ENCODE peak calls at places on chromosome 14, in seven cellular contexts. O is endothelial cell of umbilical vein, S is thoracic aorta, P is cardiac fibroblast, L is adrenal gland, X is hepatocyte, Q is dorsolateral prefrontal cortex. G is an unnamed sample.

GRCh38 chr14:93709249-93709648 is 79.0 kb downstream of the PRIMA1 start:
- DNase-seq in P (no peak), Q (no peak), S (no peak), L (no peak), X (no peak), O (no peak), G (no peak)

GRCh38 chr14:52690983-52691760 is 4.2 kb downstream of the ERO1A start:
- DNase-seq in X (no peak), L (no peak), O (no peak), P (no peak), Q (no peak), S (no peak), G (no peak)

GRCh38 chr14:24741871-24742270 is 107.9 kb upstream of the GZMB start:
- DNase-seq in Q (no peak), L (no peak), O (no peak), P (peak; percentile 47), X (no peak), S (no peak), G (peak; percentile 25)

GRCh38 chr14:68547305-68548193 is 245.3 kb downstream of the ZFP36L1 start:
- DNase-seq in L (peak; percentile 75), P (peak; percentile 98), X (peak; percentile 66), Q (no peak), S (peak; percentile 81), O (no peak), G (peak; percentile 88)

GRCh38 chr14:100589071-100589759 is 2.0 kb upstream of the BEGAIN start:
- DNase-seq in L (no peak), P (no peak), O (no peak), S (no peak), Q (peak; percentile 44), X (no peak), G (no peak)

GRCh38 chr14:62179367-62180018 is 417.3 kb downstream of the SNAPC1 start:
- DNase-seq in X (peak; percentile 85), P (peak; percentile 95), Q (peak; percentile 60), O (peak; percentile 72), L (peak; percentile 76), S (no peak), G (peak; percentile 94)

GRCh38 chr14:105300542-105301102 is at the start of gene BRF1:
- DNase-seq in Q (peak; percentile 81), X (peak; percentile 98), S (peak; percentile 82), P (peak; percentile 94), O (peak; percentile 95), L (peak; percentile 95), G (peak; percentile 97)

GRCh38 chr14:34568803-34569202 is 29.3 kb upstream of the EAPP start:
- DNase-seq in S (no peak), Q (no peak), O (no peak), X (no peak), L (no peak), P (no peak), G (no peak)

GRCh38 chr14:23377201-23377550 is 330 bp downstream of the CMTM5 start:
- DNase-seq in Q (no peak), S (no peak), L (no peak), O (no peak), X (no peak), P (no peak), G (no peak)

GRCh38 chr14:69321601-69322330 is 61.8 kb downstream of the GALNT16 start:
- DNase-seq in P (no peak), X (no peak), L (peak; percentile 23), S (no peak), O (no peak), Q (no peak), G (no peak)

GRCh38 chr14:52873694-52874093 is 77.2 kb downstream of the FERMT2 start:
- DNase-seq in Q (no peak), X (peak; percentile 26), P (peak; percentile 73), O (no peak), S (no peak), L (peak; percentile 56), G (peak; percentile 90)

GRCh38 chr14:54440037-54440436 is 1.1 kb downstream of the CNIH1 start:
- DNase-seq in P (peak; percentile 52), X (no peak), Q (no peak), S (no peak), O (peak; percentile 9), L (no peak), G (peak; percentile 73)

GRCh38 chr14:50677527-50678063 is 9.5 kb upstream of the SAV1 start:
- DNase-seq in P (peak; percentile 78), L (no peak), Q (no peak), X (no peak), S (no peak), O (peak; percentile 74), G (peak; percentile 61)

GRCh38 chr14:75282166-75282547 is 3.5 kb downstream of the FOS start:
- DNase-seq in X (peak; percentile 58), O (no peak), S (no peak), Q (no peak), L (no peak), P (peak; percentile 38), G (peak; percentile 84)

GRCh38 chr14:75279739-75280447 is 1.3 kb downstream of the FOS start:
- DNase-seq in Q (no peak), L (peak; percentile 47), O (no peak), S (no peak), X (peak; percentile 42), P (no peak), G (peak; percentile 49)

GRCh38 chr14:75281691-75282000 is 3.0 kb downstream of the FOS start:
- DNase-seq in L (no peak), S (no peak), Q (no peak), X (no peak), O (no peak), P (no peak), G (no peak)

GRCh38 chr14:75280448-75280830 is 1.8 kb downstream of the FOS start:
- DNase-seq in S (no peak), Q (no peak), O (no peak), X (no peak), L (no peak), P (no peak), G (peak; percentile 48)

DNA sequence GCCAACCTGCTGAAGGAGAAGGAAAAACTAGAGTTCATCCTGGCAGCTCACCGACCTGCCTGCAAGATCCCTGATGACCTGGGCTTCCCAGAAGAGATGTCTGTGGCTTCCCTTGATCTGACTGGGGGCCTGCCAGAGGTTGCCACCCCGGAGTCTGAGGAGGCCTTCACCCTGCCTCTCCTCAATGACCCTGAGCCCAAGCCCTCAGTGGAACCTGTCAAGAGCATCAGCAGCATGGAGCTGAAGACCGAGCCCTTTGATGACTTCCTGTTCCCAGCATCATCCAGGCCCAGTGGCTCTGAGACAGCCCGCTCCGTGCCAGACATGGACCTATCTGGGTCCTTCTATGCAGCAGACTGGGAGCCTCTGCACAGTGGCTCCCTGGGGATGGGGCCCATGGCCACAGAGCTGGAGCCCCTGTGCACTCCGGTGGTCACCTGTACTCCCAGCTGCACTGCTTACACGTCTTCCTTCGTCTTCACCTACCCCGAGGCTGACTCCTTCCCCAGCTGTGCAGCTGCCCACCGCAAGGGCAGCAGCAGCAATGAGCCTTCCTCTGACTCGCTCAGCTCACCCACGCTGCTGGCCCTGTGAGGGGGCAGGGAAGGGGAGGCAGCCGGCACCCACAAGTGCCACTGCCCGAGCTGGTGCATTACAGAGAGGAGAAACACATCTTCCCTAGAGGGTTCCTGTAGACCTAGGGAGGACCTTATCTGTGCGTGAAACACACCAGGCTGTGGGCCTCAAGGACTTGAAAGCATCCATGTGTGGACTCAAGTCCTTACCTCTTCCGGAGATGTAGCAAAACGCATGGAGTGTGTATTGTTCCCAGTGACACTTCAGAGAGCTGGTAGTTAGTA is 2.4 kb downstream of the FOS start:
- DNase-seq in X (peak; percentile 56), O (no peak), P (peak; percentile 9), S (no peak), L (peak; percentile 42), Q (no peak), G (peak; percentile 59)
- H3K4me3 ChIP-seq in X (peak overlapping the region; percentile 86), O (no peak overlapping the region), P (peak overlapping the region; percentile 99), S (peak overlapping the region; percentile 88), L (no peak overlapping the region), Q (peak overlapping the region; percentile 83), G (peak overlapping the region; percentile 95)

DNA sequence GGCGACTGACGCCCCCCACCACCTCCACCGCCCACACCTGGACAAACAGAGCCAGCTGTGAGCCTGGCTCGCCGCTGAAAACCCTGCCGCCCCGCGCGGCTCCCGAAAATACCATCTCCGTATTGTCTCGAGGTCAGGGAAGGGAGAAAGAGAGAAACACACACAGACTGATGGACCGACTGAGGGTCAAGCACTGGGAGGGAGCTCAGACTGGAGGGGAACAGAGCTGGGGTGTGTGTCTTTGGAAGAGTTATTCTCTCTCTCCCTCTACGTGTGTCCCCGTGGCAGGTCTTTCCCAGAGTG is 4.1 kb upstream of the SIX1 start:
- DNase-seq in L (no peak), X (no peak), S (no peak), P (no peak), Q (no peak), O (no peak), G (no peak)
- H3K4me3 ChIP-seq in L (no peak overlapping the region), X (no peak overlapping the region), S (peak overlapping the region; percentile 30), P (no peak overlapping the region), Q (no peak overlapping the region), O (no peak overlapping the region), G (peak overlapping the region; percentile 17)

DNA sequence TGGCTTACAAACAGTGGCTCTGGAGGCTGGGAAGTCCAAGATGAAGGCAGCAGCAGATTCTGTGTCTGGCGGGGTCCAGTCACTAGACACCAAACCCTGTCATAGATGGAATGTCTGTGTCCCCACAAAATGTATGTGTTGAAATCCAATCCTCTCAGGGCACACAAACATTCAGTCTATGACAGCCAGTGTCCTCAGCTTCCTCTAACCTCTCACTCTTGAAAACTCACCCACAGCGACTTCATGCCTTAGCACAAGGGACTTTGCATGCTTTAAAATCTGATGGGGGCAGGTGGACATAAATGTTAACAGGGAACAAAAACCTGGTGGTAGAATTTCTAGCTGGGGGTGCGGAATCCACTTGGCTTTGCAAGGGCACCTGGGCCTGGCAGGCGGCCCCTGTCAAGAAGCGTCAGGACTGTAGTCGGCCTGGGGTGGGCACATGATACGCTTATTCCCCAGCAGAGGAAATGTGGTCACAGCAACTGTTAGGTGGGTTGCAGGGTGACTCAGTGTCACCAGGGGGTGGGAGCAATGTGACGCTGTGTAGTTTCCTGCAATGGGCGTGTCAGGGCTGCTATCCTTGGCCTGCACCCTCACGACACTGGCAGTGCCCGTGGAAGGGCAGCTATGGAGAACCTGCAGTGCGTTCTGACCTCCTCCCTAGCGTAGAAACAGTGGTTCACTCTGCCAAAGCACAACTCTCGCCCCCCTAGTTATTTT is 17.7 kb downstream of the RIN3 start:
- DNase-seq in L (no peak), S (no peak), O (no peak), X (no peak), Q (no peak), P (no peak), G (no peak)
- H3K4me3 ChIP-seq in L (no peak overlapping the region), S (no peak overlapping the region), O (no peak overlapping the region), X (no peak overlapping the region), Q (no peak overlapping the region), P (no peak overlapping the region), G (no peak overlapping the region)

GRCh38 chr14:37585101-37585479 is 10.0 kb downstream of the FOXA1 start:
- DNase-seq in S (no peak), P (no peak), L (no peak), O (no peak), Q (no peak), X (peak; percentile 36), G (no peak)

GRCh38 chr14:37586783-37587428 is 8.1 kb downstream of the FOXA1 start:
- DNase-seq in L (no peak), X (no peak), O (no peak), Q (no peak), S (no peak), P (no peak), G (no peak)

GRCh38 chr14:37585971-37586759 is 8.9 kb downstream of the FOXA1 start:
- DNase-seq in S (no peak), L (no peak), Q (no peak), P (no peak), O (no peak), X (no peak), G (no peak)

GRCh38 chr14:37584211-37585100 is 10.6 kb downstream of the FOXA1 start:
- DNase-seq in S (no peak), P (no peak), X (peak; percentile 67), O (no peak), Q (no peak), L (no peak), G (no peak)

GRCh38 chr14:37583358-37584210 is 11.5 kb downstream of the FOXA1 start:
- DNase-seq in P (no peak), L (no peak), X (peak; percentile 80), S (no peak), Q (no peak), O (no peak), G (no peak)
- H3K4me3 ChIP-seq in P (no peak overlapping the region), L (no peak overlapping the region), X (peak overlapping the region; percentile 45), S (no peak overlapping the region), Q (no peak overlapping the region), O (no peak overlapping the region), G (peak overlapping the region; percentile 27)